ENCODE peak calls at places on chromosomes 6 and 20, in five cellular contexts. One of them, this sample, is unnamed.

GRCh38 chr6:120735641-120736040 is 598.6 kb downstream of the TBC1D32 start:
- DNase-seq in activated T-helper 1 cell treated with anti-CD3 and anti-CD28 coated beads, Interleukin-2, amount 50 U/mL, for 16 hours: no peak
- DNase-seq in activated B cell treated with CpG ODN at 0.5 μM for 24 hours: no peak
- DNase-seq in GM12865: no peak
- DNase-seq in activated CD4-positive, CD25-positive, alpha-beta regulatory T cell treated with anti-CD3 and anti-CD28 coated beads, Interleukin-2, amount 50 U/mL, for 72 hours: no peak
- DNase-seq in this sample: no peak

GRCh38 chr20:38651154-38651553 is 49.5 kb downstream of the ARHGAP40 start:
- DNase-seq in activated T-helper 1 cell treated with anti-CD3 and anti-CD28 coated beads, Interleukin-2, amount 50 U/mL, for 16 hours: no peak
- DNase-seq in activated B cell treated with CpG ODN at 0.5 μM for 24 hours: no peak
- DNase-seq in GM12865: no peak
- DNase-seq in activated CD4-positive, CD25-positive, alpha-beta regulatory T cell treated with anti-CD3 and anti-CD28 coated beads, Interleukin-2, amount 50 U/mL, for 72 hours: no peak
- DNase-seq in this sample: no peak

GRCh38 chr6:42898891-42899361 is 16.9 kb upstream of the PTCRA start:
- DNase-seq in activated T-helper 1 cell treated with anti-CD3 and anti-CD28 coated beads, Interleukin-2, amount 50 U/mL, for 16 hours: peak; percentile 47
- DNase-seq in activated B cell treated with CpG ODN at 0.5 μM for 24 hours: no peak
- DNase-seq in GM12865: peak; percentile 84
- DNase-seq in activated CD4-positive, CD25-positive, alpha-beta regulatory T cell treated with anti-CD3 and anti-CD28 coated beads, Interleukin-2, amount 50 U/mL, for 72 hours: peak; percentile 64
- DNase-seq in this sample: peak; percentile 22

GRCh38 chr6:107862383-107862782 is 38.3 kb upstream of the SCML4 start:
- DNase-seq in activated T-helper 1 cell treated with anti-CD3 and anti-CD28 coated beads, Interleukin-2, amount 50 U/mL, for 16 hours: no peak
- DNase-seq in activated B cell treated with CpG ODN at 0.5 μM for 24 hours: no peak
- DNase-seq in GM12865: no peak
- DNase-seq in activated CD4-positive, CD25-positive, alpha-beta regulatory T cell treated with anti-CD3 and anti-CD28 coated beads, Interleukin-2, amount 50 U/mL, for 72 hours: no peak
- DNase-seq in this sample: no peak

GRCh38 chr6:73514746-73515110 is 6.1 kb downstream of the EEF1A1 start:
- DNase-seq in activated T-helper 1 cell treated with anti-CD3 and anti-CD28 coated beads, Interleukin-2, amount 50 U/mL, for 16 hours: no peak
- DNase-seq in activated B cell treated with CpG ODN at 0.5 μM for 24 hours: no peak
- DNase-seq in GM12865: peak; percentile 71
- DNase-seq in activated CD4-positive, CD25-positive, alpha-beta regulatory T cell treated with anti-CD3 and anti-CD28 coated beads, Interleukin-2, amount 50 U/mL, for 72 hours: no peak
- DNase-seq in this sample: no peak

GRCh38 chr6:165841153-165841558 is 178.1 kb upstream of the PDE10A start:
- DNase-seq in activated T-helper 1 cell treated with anti-CD3 and anti-CD28 coated beads, Interleukin-2, amount 50 U/mL, for 16 hours: no peak
- DNase-seq in activated B cell treated with CpG ODN at 0.5 μM for 24 hours: no peak
- DNase-seq in GM12865: no peak
- DNase-seq in activated CD4-positive, CD25-positive, alpha-beta regulatory T cell treated with anti-CD3 and anti-CD28 coated beads, Interleukin-2, amount 50 U/mL, for 72 hours: no peak
- DNase-seq in this sample: no peak

GRCh38 chr6:7541175-7542064 is at the start of gene DSP:
- DNase-seq in activated T-helper 1 cell treated with anti-CD3 and anti-CD28 coated beads, Interleukin-2, amount 50 U/mL, for 16 hours: no peak
- DNase-seq in activated B cell treated with CpG ODN at 0.5 μM for 24 hours: peak; percentile 35
- DNase-seq in GM12865: peak; percentile 9
- DNase-seq in activated CD4-positive, CD25-positive, alpha-beta regulatory T cell treated with anti-CD3 and anti-CD28 coated beads, Interleukin-2, amount 50 U/mL, for 72 hours: peak; percentile 34
- DNase-seq in this sample: no peak

GRCh38 chr6:155117266-155117665 is 122.2 kb downstream of the TIAM2 start:
- DNase-seq in activated T-helper 1 cell treated with anti-CD3 and anti-CD28 coated beads, Interleukin-2, amount 50 U/mL, for 16 hours: no peak
- DNase-seq in activated B cell treated with CpG ODN at 0.5 μM for 24 hours: no peak
- DNase-seq in GM12865: no peak
- DNase-seq in activated CD4-positive, CD25-positive, alpha-beta regulatory T cell treated with anti-CD3 and anti-CD28 coated beads, Interleukin-2, amount 50 U/mL, for 72 hours: no peak
- DNase-seq in this sample: no peak

GRCh38 chr6:1622851-1623768 is 13.4 kb downstream of the FOXC1 start:
- DNase-seq in activated T-helper 1 cell treated with anti-CD3 and anti-CD28 coated beads, Interleukin-2, amount 50 U/mL, for 16 hours: no peak
- DNase-seq in activated B cell treated with CpG ODN at 0.5 μM for 24 hours: no peak
- DNase-seq in GM12865: no peak
- DNase-seq in activated CD4-positive, CD25-positive, alpha-beta regulatory T cell treated with anti-CD3 and anti-CD28 coated beads, Interleukin-2, amount 50 U/mL, for 72 hours: no peak
- DNase-seq in this sample: no peak

GRCh38 chr6:29850011-29850553 is 22.5 kb downstream of the HLA-G start:
- DNase-seq in activated T-helper 1 cell treated with anti-CD3 and anti-CD28 coated beads, Interleukin-2, amount 50 U/mL, for 16 hours: no peak
- DNase-seq in activated B cell treated with CpG ODN at 0.5 μM for 24 hours: no peak
- DNase-seq in GM12865: no peak
- DNase-seq in activated CD4-positive, CD25-positive, alpha-beta regulatory T cell treated with anti-CD3 and anti-CD28 coated beads, Interleukin-2, amount 50 U/mL, for 72 hours: peak; percentile 45
- DNase-seq in this sample: no peak

GRCh38 chr6:32401564-32401963 is 5.4 kb downstream of the BTNL2 start:
- DNase-seq in activated T-helper 1 cell treated with anti-CD3 and anti-CD28 coated beads, Interleukin-2, amount 50 U/mL, for 16 hours: no peak
- DNase-seq in activated B cell treated with CpG ODN at 0.5 μM for 24 hours: no peak
- DNase-seq in GM12865: no peak
- DNase-seq in activated CD4-positive, CD25-positive, alpha-beta regulatory T cell treated with anti-CD3 and anti-CD28 coated beads, Interleukin-2, amount 50 U/mL, for 72 hours: no peak
- DNase-seq in this sample: no peak

GRCh38 chr20:25486377-25486776 is 78.9 kb downstream of the GINS1 start:
- DNase-seq in activated T-helper 1 cell treated with anti-CD3 and anti-CD28 coated beads, Interleukin-2, amount 50 U/mL, for 16 hours: no peak
- DNase-seq in activated B cell treated with CpG ODN at 0.5 μM for 24 hours: no peak
- DNase-seq in GM12865: no peak
- DNase-seq in activated CD4-positive, CD25-positive, alpha-beta regulatory T cell treated with anti-CD3 and anti-CD28 coated beads, Interleukin-2, amount 50 U/mL, for 72 hours: no peak
- DNase-seq in this sample: peak; percentile 18